ENCODE peak calls at places on chromosomes 13 and 19, in five cellular contexts. O is C1 segment of cervical spinal cord, S is AG09309, R is SK-MEL-5, L is nephron progenitor cell. H is an unnamed sample.

GRCh38 chr19:18322318-18322758 is 538 bp downstream of the LSM4 start:
- DNase-seq in S (no peak), O (no peak), L (peak), R (peak), H (no peak)

GRCh38 chr13:26968431-26969335 is 202.9 kb downstream of the USP12 start:
- DNase-seq in O (no peak), L (peak), R (peak), S (no peak), H (no peak)

GRCh38 chr13:80334582-80335260 is 6.2 kb downstream of the SPRY2 start:
- DNase-seq in O (no peak), R (no peak), S (no peak), L (no peak), H (no peak)

GRCh38 chr19:16888629-16889371 is at the start of gene F2RL3:
- DNase-seq in L (no peak), S (no peak), R (no peak), O (no peak), H (no peak)

GRCh38 chr19:10417598-10418280 is 2.6 kb upstream of the PDE4A start:
- DNase-seq in R (no peak), S (no peak), O (no peak), L (peak), H (no peak)

GRCh38 chr13:29513002-29513980 is 82.2 kb downstream of the SLC7A1 start:
- DNase-seq in S (no peak), L (no peak), R (no peak), O (no peak), H (no peak)

GRCh38 chr19:41887711-41888382 is 4.9 kb downstream of the ARHGEF1 start:
- DNase-seq in O (peak), R (no peak), L (peak), S (no peak), H (peak)

GRCh38 chr19:1066748-1067340 is at the start of gene ARHGAP45:
- DNase-seq in S (no peak), R (no peak), L (peak), O (no peak), H (no peak)

GRCh38 chr13:64446372-64446771 is 2783.8 kb downstream of the PCDH9 start:
- DNase-seq in S (no peak), R (peak), L (no peak), O (no peak), H (no peak)

GRCh38 chr19:14165986-14166385 is 29.6 kb upstream of the ASF1B start:
- DNase-seq in O (no peak), S (no peak), R (no peak), L (no peak), H (no peak)

GRCh38 chr13:60448907-60449510 is 52.0 kb downstream of the TDRD3 start:
- DNase-seq in S (peak), O (no peak), L (peak), R (peak), H (peak)

GRCh38 chr19:4567584-4568071 is 8.1 kb upstream of the SEMA6B start:
- DNase-seq in S (no peak), O (peak), L (peak), R (peak), H (no peak)

GRCh38 chr13:27536361-27537101 is 83.8 kb downstream of the LNX2 start:
- DNase-seq in O (no peak), R (no peak), L (no peak), S (no peak), H (no peak)

GRCh38 chr19:10404888-10405808 is 1.8 kb upstream of the CDC37 start:
- DNase-seq in R (no peak), O (no peak), S (no peak), L (no peak), H (no peak)

GRCh38 chr13:25170554-25171107 is 1.5 kb downstream of the AMER2 start:
- DNase-seq in R (no peak), S (no peak), O (peak), L (peak), H (no peak)

GRCh38 chr13:101139076-101139475 is 277.2 kb downstream of the NALCN start:
- DNase-seq in S (no peak), O (no peak), L (no peak), R (no peak), H (no peak)

GRCh38 chr13:87827479-87827878 is 156.3 kb downstream of the SLITRK5 start:
- DNase-seq in O (no peak), R (no peak), L (no peak), S (no peak), H (no peak)

GRCh38 chr13:89763011-89763410 is 1584.5 kb upstream of the MIR17HG start:
- DNase-seq in S (no peak), L (no peak), O (no peak), R (no peak), H (no peak)

GRCh38 chr19:41324921-41325639 is 15.1 kb downstream of the CCDC97 start:
- DNase-seq in O (no peak), L (peak), R (no peak), S (peak), H (peak)

GRCh38 chr19:45406957-45407375 is 522 bp downstream of the POLR1G start:
- DNase-seq in O (no peak), R (no peak), S (no peak), L (no peak), H (no peak)

GRCh38 chr19:53102186-53102585 is 1.0 kb downstream of the ZNF160 start:
- DNase-seq in L (peak), O (no peak), R (no peak), S (no peak), H (no peak)

GRCh38 chr13:90800082-90800746 is 547.3 kb upstream of the MIR17HG start:
- DNase-seq in O (no peak), S (no peak), L (no peak), R (no peak), H (peak)

GRCh38 chr19:30340724-30341595 is 31.2 kb upstream of the ZNF536 start:
- DNase-seq in S (no peak), L (no peak), O (no peak), R (no peak), H (no peak)

GRCh38 chr19:5349041-5349440 is 8.4 kb upstream of the PTPRS start:
- DNase-seq in R (peak), O (no peak), S (no peak), L (no peak), H (no peak)

GRCh38 chr13:44040754-44041100 is 161.0 kb downstream of the LACC1 start:
- DNase-seq in S (no peak), R (no peak), O (no peak), L (no peak), H (no peak)

GRCh38 chr19:29645911-29646310 is 19.4 kb upstream of the PLEKHF1 start:
- DNase-seq in S (no peak), L (no peak), O (no peak), R (peak), H (peak)

GRCh38 chr19:23318143-23318542 is 67.9 kb upstream of the ZNF724 start:
- DNase-seq in S (no peak), O (no peak), R (no peak), L (no peak), H (no peak)

GRCh38 chr13:27131202-27131623 is 40.4 kb downstream of the USP12 start:
- DNase-seq in L (no peak), S (no peak), O (no peak), R (no peak), H (no peak)

GRCh38 chr13:89554801-89555200 is 1792.7 kb upstream of the MIR17HG start:
- DNase-seq in L (no peak), R (no peak), O (no peak), S (no peak), H (no peak)

GRCh38 chr13:89163081-89163480 is 1491.9 kb downstream of the SLITRK5 start:
- DNase-seq in R (peak), O (no peak), S (no peak), L (no peak), H (peak)

GRCh38 chr19:20279516-20279915 is 112.5 kb downstream of the ZNF486 start:
- DNase-seq in R (no peak), O (peak), S (no peak), L (no peak), H (peak)

GRCh38 chr19:51458051-51458645 is at the start of gene SIGLEC8:
- DNase-seq in S (no peak), O (no peak), R (no peak), L (no peak), H (peak)

GRCh38 chr19:48123907-48124675 is 13.5 kb upstream of the PLA2G4C start:
- DNase-seq in R (peak), O (peak), S (peak), L (no peak), H (peak)

GRCh38 chr19:409006-409514 is at the start of gene C2CD4C:
- DNase-seq in L (peak), S (no peak), O (no peak), R (no peak), H (no peak)

GRCh38 chr19:55255618-55256423 is 3.0 kb downstream of the PPP6R1 start:
- DNase-seq in R (no peak), S (no peak), L (peak), O (no peak), H (no peak)

GRCh38 chr19:3035542-3036118 is 6.5 kb upstream of the TLE2 start:
- DNase-seq in L (peak), R (peak), S (peak), O (peak), H (peak)

GRCh38 chr13:66659291-66660012 is 570.7 kb downstream of the PCDH9 start:
- DNase-seq in S (no peak), L (no peak), O (no peak), R (peak), H (no peak)

H was measured in pons.